ENCODE peak calls at places on chromosomes 5 and 9, in five cellular contexts. Q is NCI-H1105, Z is progenitor cell of endocrine pancreas, L is pancreas, T is mesothelial cell of epicardium. K is an unnamed sample.

GRCh38 chr5:121890297-121890858 is 38.7 kb downstream of the FTMT start:
- DNase-seq in L (no peak), Q (no peak), Z (no peak), T (no peak), K (no peak)

GRCh38 chr9:120723547-120723946 is 9.3 kb upstream of the MEGF9 start:
- DNase-seq in L (no peak), T (no peak), Z (no peak), Q (no peak), K (no peak)

GRCh38 chr9:127767405-127767804 is 11.1 kb downstream of the SH2D3C start:
- DNase-seq in Z (no peak), Q (no peak), T (no peak), L (no peak), K (no peak)

GRCh38 chr5:548256-548655 is 24.0 kb upstream of the SLC9A3 start:
- DNase-seq in T (peak), L (no peak), Z (no peak), Q (no peak), K (no peak)

GRCh38 chr5:82644229-82644628 is 366.1 kb upstream of the RPS23 start:
- DNase-seq in T (no peak), L (no peak), Q (no peak), Z (no peak), K (no peak)

GRCh38 chr5:175867587-175868347 is 3.6 kb upstream of the CPLX2 start:
- DNase-seq in Z (no peak), Q (peak), T (no peak), L (no peak), K (no peak)

GRCh38 chr9:38415846-38416245 is 8.4 kb downstream of the IGFBPL1 start:
- DNase-seq in Z (no peak), T (no peak), L (no peak), Q (no peak), K (no peak)

GRCh38 chr9:121185774-121186403 is 15.8 kb downstream of the RAB14 start:
- DNase-seq in Z (no peak), L (no peak), Q (no peak), T (no peak), K (no peak)

GRCh38 chr5:105504-106080 is 13.6 kb downstream of the PLEKHG4B start:
- DNase-seq in Z (no peak), Q (no peak), T (no peak), L (no peak), K (no peak)

GRCh38 chr9:111831371-111832108 is 36.8 kb upstream of the SHOC1 start:
- DNase-seq in L (no peak), T (no peak), Z (no peak), Q (no peak), K (no peak)

GRCh38 chr9:136865768-136866103 is 372 bp downstream of the EDF1 start:
- DNase-seq in Z (no peak), T (no peak), Q (no peak), L (peak), K (no peak)

GRCh38 chr5:322281-322941 is 897 bp downstream of the AHRR start:
- DNase-seq in Z (no peak), L (no peak), Q (no peak), T (no peak), K (no peak)

GRCh38 chr5:138241688-138242547 is 28.8 kb upstream of the CDC23 start:
- DNase-seq in Z (peak), Q (peak), T (no peak), L (peak), K (peak)

GRCh38 chr5:131459216-131459615 is 175.8 kb downstream of the RAPGEF6 start:
- DNase-seq in Z (no peak), Q (no peak), T (no peak), L (no peak), K (no peak)

GRCh38 chr5:132496631-132497487 is 6.3 kb upstream of the IRF1 start:
- DNase-seq in Z (peak), Q (peak), L (peak), T (peak), K (peak)

GRCh38 chr5:54756796-54757402 is 228.5 kb downstream of the ESM1 start:
- DNase-seq in Q (no peak), Z (no peak), T (no peak), L (no peak), K (no peak)

GRCh38 chr9:94665606-94666005 is 26.3 kb upstream of the FBP1 start:
- DNase-seq in L (no peak), Z (no peak), T (no peak), Q (no peak), K (no peak)

GRCh38 chr9:2824564-2824963 is 19.3 kb downstream of the PUM3 start:
- DNase-seq in Q (no peak), Z (no peak), T (no peak), L (no peak), K (no peak)